ENCODE peak calls at places on chromosome 13, in six cellular contexts. I, H, F, J, C and B are unnamed samples.

GRCh38 chr13:96673825-96674224 is 320.5 kb downstream of the OXGR1 start:
- DNase-seq in C (no peak), I (no peak), F (no peak), J (no peak), H (no peak), B (no peak)

GRCh38 chr13:95121516-95121915 is 179.7 kb downstream of the ABCC4 start:
- DNase-seq in H (no peak), C (no peak), J (no peak), I (no peak), F (no peak), B (no peak)

GRCh38 chr13:63112799-63113395 is 1697.2 kb upstream of the PCDH20 start:
- DNase-seq in H (no peak), I (no peak), J (no peak), F (no peak), C (no peak), B (no peak)

GRCh38 chr13:72163671-72164070 is 296.7 kb upstream of the DACH1 start:
- DNase-seq in H (no peak), J (no peak), F (no peak), I (no peak), C (no peak), B (no peak)

GRCh38 chr13:23790591-23791170 is 98.5 kb downstream of the MIPEP start:
- DNase-seq in H (no peak), J (no peak), I (no peak), C (peak; percentile 92), F (no peak), B (no peak)

GRCh38 chr13:113211774-113212173 is 2.4 kb downstream of the CUL4A start:
- DNase-seq in H (no peak), C (no peak), J (no peak), I (no peak), F (no peak), B (no peak)

GRCh38 chr13:107650081-107650701 is 565.1 kb downstream of the LIG4 start:
- DNase-seq in F (peak; percentile 1), J (peak; percentile 70), I (peak; percentile 26), C (peak; percentile 64), H (no peak), B (no peak)

GRCh38 chr13:106105153-106105552 is 430.3 kb downstream of the EFNB2 start:
- DNase-seq in C (peak; percentile 27), H (no peak), I (no peak), F (no peak), J (no peak), B (no peak)

GRCh38 chr13:45823583-45823982 is 28.0 kb downstream of the SIAH3 start:
- DNase-seq in J (no peak), F (no peak), H (no peak), I (no peak), C (no peak), B (no peak)